ENCODE peak calls at places on chromosomes 6 and 20, in seven cellular contexts. One of them, this sample, is unnamed.
A peak's percentile ranks its signal among the peaks of the same experiment; 100 is the strongest.

GRCh38 chr6:19297880-19298279 is 539.3 kb upstream of the ID4 start:
- DNase-seq in amygdala: no peak
- DNase-seq in spleen: no peak
- DNase-seq in activated CD4-positive, alpha-beta T cell treated with anti-CD3 and anti-CD28 coated beads, Interleukin-2, amount 50 U/mL, for 1 hour: no peak
- DNase-seq in NCI-H2081: peak; percentile 81
- DNase-seq in amniotic stem cell: no peak
- DNase-seq in NCI-H1694 treated with DMSO at 0.1 percent for 48 hours: peak; percentile 10
- DNase-seq in this sample: no peak

GRCh38 chr6:30767158-30767943 is 23.0 kb upstream of the IER3 start:
- DNase-seq in amygdala: no peak
- DNase-seq in spleen: no peak
- DNase-seq in activated CD4-positive, alpha-beta T cell treated with anti-CD3 and anti-CD28 coated beads, Interleukin-2, amount 50 U/mL, for 1 hour: no peak
- DNase-seq in NCI-H2081: no peak
- DNase-seq in amniotic stem cell: no peak
- DNase-seq in NCI-H1694 treated with DMSO at 0.1 percent for 48 hours: no peak
- DNase-seq in this sample: no peak

GRCh38 chr6:119339941-119340456 is 9.6 kb downstream of the MAN1A1 start:
- DNase-seq in amygdala: no peak
- DNase-seq in spleen: no peak
- DNase-seq in activated CD4-positive, alpha-beta T cell treated with anti-CD3 and anti-CD28 coated beads, Interleukin-2, amount 50 U/mL, for 1 hour: no peak
- DNase-seq in NCI-H2081: no peak
- DNase-seq in amniotic stem cell: no peak
- DNase-seq in NCI-H1694 treated with DMSO at 0.1 percent for 48 hours: no peak
- DNase-seq in this sample: no peak

GRCh38 chr6:96704713-96705112 is 132.6 kb downstream of the GPR63 start:
- DNase-seq in amygdala: no peak
- DNase-seq in spleen: no peak
- DNase-seq in activated CD4-positive, alpha-beta T cell treated with anti-CD3 and anti-CD28 coated beads, Interleukin-2, amount 50 U/mL, for 1 hour: no peak
- DNase-seq in NCI-H2081: no peak
- DNase-seq in amniotic stem cell: no peak
- DNase-seq in NCI-H1694 treated with DMSO at 0.1 percent for 48 hours: no peak
- DNase-seq in this sample: no peak

GRCh38 chr6:112086744-112087135 is 542 bp downstream of the TUBE1 start:
- DNase-seq in amygdala: no peak
- DNase-seq in spleen: no peak
- DNase-seq in activated CD4-positive, alpha-beta T cell treated with anti-CD3 and anti-CD28 coated beads, Interleukin-2, amount 50 U/mL, for 1 hour: no peak
- DNase-seq in NCI-H2081: peak; percentile 26
- DNase-seq in amniotic stem cell: peak; percentile 2
- DNase-seq in NCI-H1694 treated with DMSO at 0.1 percent for 48 hours: peak; percentile 40
- DNase-seq in this sample: no peak

GRCh38 chr6:109523478-109523877 is 40.5 kb upstream of the ZBTB24 start:
- DNase-seq in amygdala: no peak
- DNase-seq in spleen: no peak
- DNase-seq in activated CD4-positive, alpha-beta T cell treated with anti-CD3 and anti-CD28 coated beads, Interleukin-2, amount 50 U/mL, for 1 hour: no peak
- DNase-seq in NCI-H2081: no peak
- DNase-seq in amniotic stem cell: no peak
- DNase-seq in NCI-H1694 treated with DMSO at 0.1 percent for 48 hours: no peak
- DNase-seq in this sample: no peak

GRCh38 chr6:169859978-169860703 is 108.7 kb downstream of the ERMARD start:
- DNase-seq in amygdala: no peak
- DNase-seq in spleen: peak; percentile 54
- DNase-seq in activated CD4-positive, alpha-beta T cell treated with anti-CD3 and anti-CD28 coated beads, Interleukin-2, amount 50 U/mL, for 1 hour: no peak
- DNase-seq in NCI-H2081: peak; percentile 15
- DNase-seq in amniotic stem cell: no peak
- DNase-seq in NCI-H1694 treated with DMSO at 0.1 percent for 48 hours: no peak
- DNase-seq in this sample: no peak

GRCh38 chr6:90131091-90131490 is 165.6 kb downstream of the BACH2 start:
- DNase-seq in amygdala: no peak
- DNase-seq in spleen: no peak
- DNase-seq in activated CD4-positive, alpha-beta T cell treated with anti-CD3 and anti-CD28 coated beads, Interleukin-2, amount 50 U/mL, for 1 hour: no peak
- DNase-seq in NCI-H2081: no peak
- DNase-seq in amniotic stem cell: no peak
- DNase-seq in NCI-H1694 treated with DMSO at 0.1 percent for 48 hours: no peak
- DNase-seq in this sample: no peak

GRCh38 chr20:24691901-24692351 is 222.5 kb downstream of the SYNDIG1 start:
- DNase-seq in amygdala: no peak
- DNase-seq in spleen: peak; percentile 55
- DNase-seq in activated CD4-positive, alpha-beta T cell treated with anti-CD3 and anti-CD28 coated beads, Interleukin-2, amount 50 U/mL, for 1 hour: no peak
- DNase-seq in NCI-H2081: no peak
- DNase-seq in amniotic stem cell: no peak
- DNase-seq in NCI-H1694 treated with DMSO at 0.1 percent for 48 hours: no peak
- DNase-seq in this sample: no peak

GRCh38 chr6:150134280-150134920 is 8.4 kb upstream of the PPP1R14C start:
- DNase-seq in amygdala: no peak
- DNase-seq in spleen: no peak
- DNase-seq in activated CD4-positive, alpha-beta T cell treated with anti-CD3 and anti-CD28 coated beads, Interleukin-2, amount 50 U/mL, for 1 hour: no peak
- DNase-seq in NCI-H2081: peak; percentile 58
- DNase-seq in amniotic stem cell: no peak
- DNase-seq in NCI-H1694 treated with DMSO at 0.1 percent for 48 hours: no peak
- DNase-seq in this sample: no peak

GRCh38 chr6:38773338-38773737 is 58.2 kb downstream of the DNAH8 start:
- DNase-seq in amygdala: no peak
- DNase-seq in spleen: no peak
- DNase-seq in activated CD4-positive, alpha-beta T cell treated with anti-CD3 and anti-CD28 coated beads, Interleukin-2, amount 50 U/mL, for 1 hour: no peak
- DNase-seq in NCI-H2081: no peak
- DNase-seq in amniotic stem cell: no peak
- DNase-seq in NCI-H1694 treated with DMSO at 0.1 percent for 48 hours: no peak
- DNase-seq in this sample: no peak

GRCh38 chr6:21382821-21383455 is 210.6 kb upstream of the SOX4 start:
- DNase-seq in amygdala: no peak
- DNase-seq in spleen: no peak
- DNase-seq in activated CD4-positive, alpha-beta T cell treated with anti-CD3 and anti-CD28 coated beads, Interleukin-2, amount 50 U/mL, for 1 hour: no peak
- DNase-seq in NCI-H2081: no peak
- DNase-seq in amniotic stem cell: no peak
- DNase-seq in NCI-H1694 treated with DMSO at 0.1 percent for 48 hours: no peak
- DNase-seq in this sample: no peak

GRCh38 chr6:160007581-160007980 is 38.7 kb downstream of the IGF2R start:
- DNase-seq in amygdala: no peak
- DNase-seq in spleen: no peak
- DNase-seq in activated CD4-positive, alpha-beta T cell treated with anti-CD3 and anti-CD28 coated beads, Interleukin-2, amount 50 U/mL, for 1 hour: no peak
- DNase-seq in NCI-H2081: no peak
- DNase-seq in amniotic stem cell: no peak
- DNase-seq in NCI-H1694 treated with DMSO at 0.1 percent for 48 hours: no peak
- DNase-seq in this sample: no peak

GRCh38 chr20:49415664-49416044 is 66.8 kb downstream of the KCNB1 start:
- DNase-seq in amygdala: no peak
- DNase-seq in spleen: no peak
- DNase-seq in activated CD4-positive, alpha-beta T cell treated with anti-CD3 and anti-CD28 coated beads, Interleukin-2, amount 50 U/mL, for 1 hour: no peak
- DNase-seq in NCI-H2081: no peak
- DNase-seq in amniotic stem cell: no peak
- DNase-seq in NCI-H1694 treated with DMSO at 0.1 percent for 48 hours: no peak
- DNase-seq in this sample: no peak

GRCh38 chr6:71768356-71768755 is 118.0 kb upstream of the RIMS1 start:
- DNase-seq in amygdala: no peak
- DNase-seq in spleen: no peak
- DNase-seq in activated CD4-positive, alpha-beta T cell treated with anti-CD3 and anti-CD28 coated beads, Interleukin-2, amount 50 U/mL, for 1 hour: no peak
- DNase-seq in NCI-H2081: no peak
- DNase-seq in amniotic stem cell: no peak
- DNase-seq in NCI-H1694 treated with DMSO at 0.1 percent for 48 hours: no peak
- DNase-seq in this sample: no peak

GRCh38 chr20:11445891-11446290 is 471.8 kb upstream of the BTBD3 start:
- DNase-seq in amygdala: no peak
- DNase-seq in spleen: no peak
- DNase-seq in activated CD4-positive, alpha-beta T cell treated with anti-CD3 and anti-CD28 coated beads, Interleukin-2, amount 50 U/mL, for 1 hour: no peak
- DNase-seq in NCI-H2081: no peak
- DNase-seq in amniotic stem cell: no peak
- DNase-seq in NCI-H1694 treated with DMSO at 0.1 percent for 48 hours: no peak
- DNase-seq in this sample: no peak

GRCh38 chr20:23305098-23305497 is 45.5 kb upstream of the NXT1 start:
- DNase-seq in amygdala: no peak
- DNase-seq in spleen: no peak
- DNase-seq in activated CD4-positive, alpha-beta T cell treated with anti-CD3 and anti-CD28 coated beads, Interleukin-2, amount 50 U/mL, for 1 hour: no peak
- DNase-seq in NCI-H2081: no peak
- DNase-seq in amniotic stem cell: no peak
- DNase-seq in NCI-H1694 treated with DMSO at 0.1 percent for 48 hours: no peak
- DNase-seq in this sample: no peak

GRCh38 chr20:53296451-53297153 is 297.0 kb downstream of the ZNF217 start:
- DNase-seq in amygdala: no peak
- DNase-seq in spleen: no peak
- DNase-seq in activated CD4-positive, alpha-beta T cell treated with anti-CD3 and anti-CD28 coated beads, Interleukin-2, amount 50 U/mL, for 1 hour: no peak
- DNase-seq in NCI-H2081: no peak
- DNase-seq in amniotic stem cell: no peak
- DNase-seq in NCI-H1694 treated with DMSO at 0.1 percent for 48 hours: no peak
- DNase-seq in this sample: no peak

GRCh38 chr6:37242429-37243052 is 15.0 kb upstream of the TBC1D22B start:
- DNase-seq in amygdala: no peak
- DNase-seq in spleen: no peak
- DNase-seq in activated CD4-positive, alpha-beta T cell treated with anti-CD3 and anti-CD28 coated beads, Interleukin-2, amount 50 U/mL, for 1 hour: no peak
- DNase-seq in NCI-H2081: no peak
- DNase-seq in amniotic stem cell: peak; percentile 91
- DNase-seq in NCI-H1694 treated with DMSO at 0.1 percent for 48 hours: no peak
- DNase-seq in this sample: no peak

GRCh38 chr20:32957451-32957850 is 46.8 kb downstream of the SUN5 start:
- DNase-seq in amygdala: no peak
- DNase-seq in spleen: no peak
- DNase-seq in activated CD4-positive, alpha-beta T cell treated with anti-CD3 and anti-CD28 coated beads, Interleukin-2, amount 50 U/mL, for 1 hour: no peak
- DNase-seq in NCI-H2081: no peak
- DNase-seq in amniotic stem cell: no peak
- DNase-seq in NCI-H1694 treated with DMSO at 0.1 percent for 48 hours: no peak
- DNase-seq in this sample: no peak

GRCh38 chr20:44475694-44476560 is at the start of gene TTPAL:
- DNase-seq in amygdala: peak; percentile 72
- DNase-seq in spleen: peak; percentile 98
- DNase-seq in activated CD4-positive, alpha-beta T cell treated with anti-CD3 and anti-CD28 coated beads, Interleukin-2, amount 50 U/mL, for 1 hour: peak; percentile 86
- DNase-seq in NCI-H2081: peak; percentile 94
- DNase-seq in amniotic stem cell: peak; percentile 25
- DNase-seq in NCI-H1694 treated with DMSO at 0.1 percent for 48 hours: peak; percentile 61
- DNase-seq in this sample: peak; percentile 79